ENCODE peak calls at places on chromosomes 5 and 9, in four cellular contexts. V is IMR-90, G is K562, H is A549. E is an unnamed sample.

GRCh38 chr5:52997424-52997823 is 8.3 kb downstream of the ITGA2 start:
- DNase-seq in H (peak; percentile 53), V (no peak), G (no peak), E (no peak)

GRCh38 chr5:139649082-139649991 is 1.2 kb downstream of the CXXC5 start:
- DNase-seq in G (peak; percentile 54), V (no peak), H (no peak), E (no peak)

GRCh38 chr5:669111-669841 is 23.9 kb downstream of the TPPP start:
- DNase-seq in V (no peak), H (no peak), G (peak; percentile 76), E (no peak)

GRCh38 chr9:134253596-134254205 is 72.6 kb upstream of the RXRA start:
- DNase-seq in H (no peak), G (no peak), V (peak; percentile 59), E (no peak)

GRCh38 chr5:181241393-181241975 is 2.2 kb downstream of the RACK1 start:
- DNase-seq in G (no peak), V (peak; percentile 90), H (peak; percentile 64), E (no peak)

GRCh38 chr5:113749334-113749733 is 235.8 kb downstream of the YTHDC2 start:
- DNase-seq in H (no peak), G (no peak), V (no peak), E (no peak)

GRCh38 chr9:123997665-123998277 is 13.8 kb upstream of the LHX2 start:
- DNase-seq in G (no peak), V (peak; percentile 19), H (no peak), E (peak; percentile 81)

GRCh38 chr9:130632841-130633240 is 31.6 kb upstream of the PRDM12 start:
- DNase-seq in H (no peak), V (no peak), G (no peak), E (no peak)

GRCh38 chr5:17216176-17216973 is 1.1 kb upstream of the BASP1 start:
- DNase-seq in V (peak; percentile 76), G (peak; percentile 22), H (peak; percentile 92), E (peak; percentile 62)

GRCh38 chr5:93078082-93079038 is 502.7 kb downstream of the NR2F1-AS1 start:
- DNase-seq in H (peak; percentile 93), V (peak; percentile 93), G (no peak), E (peak; percentile 32)

GRCh38 chr5:11973469-11973868 is 69.2 kb upstream of the CTNND2 start:
- DNase-seq in V (no peak), H (no peak), G (no peak), E (no peak)

GRCh38 chr5:177982072-177982727 is 13.8 kb downstream of the PROP1 start:
- DNase-seq in V (no peak), H (peak; percentile 51), G (no peak), E (no peak)

GRCh38 chr9:22528485-22528884 is 81.9 kb downstream of the DMRTA1 start:
- DNase-seq in V (peak; percentile 24), H (peak; percentile 9), G (no peak), E (no peak)

GRCh38 chr9:93039456-93039855 is 19.0 kb upstream of the SUSD3 start:
- DNase-seq in V (no peak), G (no peak), H (no peak), E (no peak)

GRCh38 chr9:111914749-111915424 is 18.3 kb downstream of the UGCG start:
- DNase-seq in G (no peak), V (no peak), H (no peak), E (no peak)

GRCh38 chr5:119355636-119356383 is at the start of gene TNFAIP8:
- DNase-seq in G (no peak), V (peak; percentile 70), H (no peak), E (no peak)

GRCh38 chr9:18996191-18996590 is 36.8 kb downstream of the SAXO1 start:
- DNase-seq in V (no peak), G (no peak), H (no peak), E (no peak)

GRCh38 chr5:130141689-130142320 is 237.5 kb downstream of the CHSY3 start:
- DNase-seq in V (no peak), G (no peak), H (peak; percentile 21), E (no peak)

GRCh38 chr9:2663886-2664674 is 42.5 kb downstream of the VLDLR start:
- DNase-seq in V (no peak), G (no peak), H (no peak), E (no peak)

GRCh38 chr9:91034976-91035824 is 233.6 kb downstream of the SYK start:
- DNase-seq in V (no peak), G (no peak), H (no peak), E (peak; percentile 16)

GRCh38 chr5:127848098-127848497 is 144.9 kb downstream of the CCDC192 start:
- DNase-seq in G (no peak), H (no peak), V (no peak), E (no peak)
- TF ChIP-seq ELK1 in G (no peak), H (no peak), V (no peak), E (no peak)

DNA sequence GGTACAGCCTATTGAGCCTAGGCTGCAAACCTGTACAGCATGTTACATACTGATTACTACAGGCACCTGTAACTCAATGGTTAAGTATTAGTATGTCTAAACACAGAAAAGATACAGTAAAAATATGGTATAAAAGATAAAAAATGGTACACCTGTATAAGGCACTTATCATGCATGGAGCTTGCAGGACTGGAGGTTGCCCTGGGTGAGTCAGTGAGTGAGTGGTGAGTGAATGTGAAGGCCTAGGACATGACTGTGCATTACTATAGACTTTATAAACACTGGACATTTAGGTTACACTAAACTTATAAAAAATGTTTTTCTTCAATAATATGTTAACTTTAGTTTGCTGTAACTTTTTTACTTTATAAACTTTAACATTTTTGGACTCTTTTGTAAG is 171.3 kb downstream of the SLC28A3 start:
- DNase-seq in G (no peak), V (peak; percentile 85), H (no peak), E (no peak)
- TF ChIP-seq ELK1 in G (no peak), V (no peak), H (no peak), E (no peak)

DNA sequence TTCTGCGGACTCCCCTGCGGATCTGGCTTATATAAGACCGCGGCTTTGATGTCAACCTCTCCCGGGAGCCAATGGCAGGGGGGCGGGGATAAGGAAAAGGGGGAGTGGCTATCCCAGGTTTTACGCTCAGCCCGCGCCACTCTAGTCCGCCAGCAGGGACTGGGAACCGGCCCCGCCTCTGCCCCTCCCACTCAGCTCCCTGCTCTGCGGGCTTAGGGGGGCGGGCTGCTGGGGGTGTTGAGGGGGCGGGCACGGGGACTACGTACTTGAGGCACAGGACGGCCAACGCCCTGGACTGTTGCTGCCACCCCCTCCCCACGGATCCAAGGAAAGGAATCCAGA is at the start of gene HAND1:
- DNase-seq in G (peak; percentile 57), H (peak; percentile 61), V (no peak), E (no peak)
- TF ChIP-seq ELK1 in G (no peak), H (no peak), V (no peak), E (no peak)

GRCh38 chr5:78103226-78103722 is 191.2 kb downstream of the AP3B1 start:
- DNase-seq in H (no peak), V (no peak), G (no peak), E (no peak)

DNA sequence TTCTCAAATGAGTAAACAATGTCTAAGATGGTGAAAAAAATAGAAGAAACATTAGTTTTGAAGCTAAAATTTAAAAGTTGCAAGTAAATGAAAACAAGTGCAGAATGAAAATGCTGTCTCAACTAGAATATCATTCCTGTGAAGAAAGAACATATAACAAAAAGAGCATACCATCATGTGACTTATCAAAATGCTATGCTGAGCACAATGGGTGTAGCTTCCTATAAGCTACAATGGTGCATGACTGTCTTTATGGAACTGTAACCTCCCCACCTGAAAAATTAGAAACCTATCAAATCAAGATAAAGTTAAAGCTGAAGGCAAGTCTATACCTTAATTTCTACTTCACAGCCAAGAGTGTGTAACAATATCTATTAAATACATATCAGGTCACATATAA is 192.0 kb downstream of the AP3B1 start:
- DNase-seq in H (no peak), V (peak; percentile 3), G (no peak), E (no peak)
- TF ChIP-seq ELK1 in H (no peak), V (no peak), G (no peak), E (no peak)

GRCh38 chr5:137617806-137618205 is 118.1 kb downstream of the KLHL3 start:
- DNase-seq in G (no peak), H (no peak), V (peak; percentile 55), E (no peak)

GRCh38 chr5:137621306-137621705 is 114.6 kb downstream of the KLHL3 start:
- DNase-seq in H (no peak), G (no peak), V (no peak), E (no peak)

GRCh38 chr5:137621861-137622823 is 113.7 kb downstream of the KLHL3 start:
- DNase-seq in V (peak; percentile 45), G (no peak), H (no peak), E (no peak)

GRCh38 chr5:137618476-137618875 is 117.4 kb downstream of the KLHL3 start:
- DNase-seq in H (no peak), G (no peak), V (no peak), E (no peak)

GRCh38 chr5:137619191-137619870 is 116.6 kb downstream of the KLHL3 start:
- DNase-seq in H (no peak), V (peak; percentile 81), G (no peak), E (no peak)
- TF ChIP-seq ELK1 in H (no peak), V (no peak), G (no peak), E (no peak)

DNA sequence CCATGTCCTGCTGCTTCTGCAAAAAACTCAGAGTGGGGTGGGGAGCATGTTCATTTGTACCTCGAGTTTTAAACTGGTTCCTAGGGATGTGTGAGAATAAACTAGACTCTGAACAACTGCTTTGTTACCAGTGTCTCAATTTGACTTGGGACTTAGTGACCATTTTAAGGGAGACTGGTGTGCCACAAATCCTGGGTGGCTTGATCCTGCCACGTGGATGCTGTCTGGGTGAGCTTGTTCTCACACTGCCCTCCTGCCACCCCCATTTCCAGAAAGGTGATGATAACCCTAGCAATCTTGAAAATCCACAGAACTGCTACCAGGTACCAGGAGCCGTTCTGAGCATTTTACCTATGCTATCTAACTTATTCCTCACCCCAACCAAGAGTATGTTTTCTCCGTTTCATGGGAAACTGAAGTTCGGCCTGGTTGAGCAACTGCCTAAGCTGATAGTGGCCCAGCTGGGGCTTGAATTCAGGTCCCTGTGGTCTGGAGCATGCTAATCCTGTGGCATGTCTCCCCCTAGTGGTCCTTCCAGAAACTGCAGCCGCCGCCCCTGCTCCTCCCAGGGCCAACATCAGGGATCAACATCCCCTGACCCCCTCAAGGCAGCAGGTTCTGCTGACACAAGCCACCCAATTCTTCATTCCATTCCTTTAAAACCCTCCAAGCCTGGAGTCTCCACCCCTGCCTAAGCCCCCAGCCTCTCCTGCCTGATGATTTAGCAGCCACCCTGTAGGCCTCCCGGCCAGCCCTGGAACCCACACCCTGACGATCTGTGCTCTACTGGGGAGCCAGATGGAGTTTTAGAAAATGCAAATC is 2.8 kb downstream of the IL3 start:
- DNase-seq in V (peak; percentile 64), G (peak; percentile 91), H (peak; percentile 62), E (peak; percentile 12)
- TF ChIP-seq ELK1 in V (no peak), G (no peak), H (no peak), E (no peak)

DNA sequence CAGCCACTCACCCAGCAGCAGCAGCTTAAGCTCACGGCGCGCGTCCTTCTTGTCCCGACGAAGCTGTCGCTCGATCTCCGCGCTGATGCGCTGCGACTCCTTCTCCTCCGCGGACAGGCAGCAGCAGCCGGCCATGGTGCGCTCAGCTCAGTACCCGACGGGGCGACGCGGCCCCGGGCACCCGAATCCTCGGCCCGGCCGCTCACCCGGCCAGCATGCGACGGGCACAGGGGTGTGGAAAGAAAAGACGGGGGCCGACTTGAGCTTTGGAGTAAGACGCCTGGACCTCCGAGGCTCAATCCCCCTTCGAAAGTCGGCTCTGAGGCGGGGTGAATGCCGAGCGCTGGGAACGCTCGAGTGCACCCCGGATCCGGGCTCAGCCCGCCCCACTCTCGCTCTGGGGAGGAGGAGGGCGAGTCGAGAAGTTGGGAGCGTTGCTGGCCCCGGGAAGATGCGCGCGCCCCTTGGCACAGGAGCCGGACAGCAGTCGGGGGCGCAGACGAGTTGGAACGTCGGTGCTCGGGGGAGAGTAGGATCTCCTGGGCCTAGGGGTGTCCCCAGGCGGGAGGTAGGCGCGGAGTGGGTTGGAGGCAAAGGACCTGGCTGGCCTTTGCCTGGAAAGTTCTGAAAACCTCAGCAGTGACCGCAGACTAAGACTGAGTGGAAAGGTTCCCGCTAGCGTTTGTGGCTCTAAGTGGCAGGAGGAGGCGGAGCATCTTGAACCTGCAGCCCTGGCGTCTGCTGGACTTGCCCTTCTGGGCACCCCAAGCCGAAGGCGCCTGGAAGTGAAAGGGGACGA is at the start of gene GNA14:
- DNase-seq in V (no peak), H (no peak), G (no peak), E (no peak)
- TF ChIP-seq ELK1 in V (no peak), H (no peak), G (no peak), E (no peak)